ENCODE peak calls at places on chromosomes 7 and 10, in five cellular contexts. One of them, this sample, is unnamed.

GRCh38 chr7:149477494-149478443 is 16.9 kb upstream of the ZNF777 start:
- DNase-seq in IMR-90: no peak
- DNase-seq in uterus: no peak
- DNase-seq in suprapubic skin: no peak
- DNase-seq in ovary: no peak
- DNase-seq in this sample: no peak

GRCh38 chr10:80509403-80510161 is 28.1 kb upstream of the SH2D4B start:
- DNase-seq in ovary: no peak
- DNase-seq in suprapubic skin: no peak
- DNase-seq in uterus: peak; percentile 67
- DNase-seq in IMR-90: peak; percentile 81
- DNase-seq in this sample: no peak

GRCh38 chr7:141001561-141001960 is 13.2 kb downstream of the MRPS33 start:
- DNase-seq in IMR-90: no peak
- DNase-seq in suprapubic skin: no peak
- DNase-seq in ovary: no peak
- DNase-seq in uterus: no peak
- DNase-seq in this sample: no peak

GRCh38 chr10:119344381-119344780 is 137.0 kb downstream of the GRK5 start:
- DNase-seq in uterus: no peak
- DNase-seq in IMR-90: no peak
- DNase-seq in suprapubic skin: no peak
- DNase-seq in ovary: no peak
- DNase-seq in this sample: no peak

GRCh38 chr7:22894585-22894984 is 71.9 kb upstream of the TOMM7 start:
- DNase-seq in suprapubic skin: no peak
- DNase-seq in ovary: no peak
- DNase-seq in IMR-90: no peak
- DNase-seq in uterus: no peak
- DNase-seq in this sample: no peak

GRCh38 chr7:44292876-44293560 is 32.4 kb downstream of the CAMK2B start:
- DNase-seq in IMR-90: no peak
- DNase-seq in uterus: no peak
- DNase-seq in suprapubic skin: peak; percentile 69
- DNase-seq in ovary: peak; percentile 1
- DNase-seq in this sample: peak; percentile 10

GRCh38 chr10:57657164-57657765 is 610.4 kb downstream of the IPMK start:
- DNase-seq in IMR-90: peak; percentile 39
- DNase-seq in suprapubic skin: no peak
- DNase-seq in ovary: peak; percentile 34
- DNase-seq in uterus: peak; percentile 29
- DNase-seq in this sample: no peak

GRCh38 chr7:117325836-117326235 is 3.0 kb upstream of the WNT2 start:
- DNase-seq in ovary: no peak
- DNase-seq in IMR-90: peak; percentile 28
- DNase-seq in suprapubic skin: no peak
- DNase-seq in uterus: no peak
- DNase-seq in this sample: no peak

GRCh38 chr10:44196336-44196735 is 188.6 kb downstream of the CXCL12 start:
- DNase-seq in uterus: no peak
- DNase-seq in IMR-90: no peak
- DNase-seq in ovary: no peak
- DNase-seq in suprapubic skin: no peak
- DNase-seq in this sample: no peak

GRCh38 chr7:157432957-157433576 is 96.3 kb downstream of the DNAJB6 start:
- DNase-seq in ovary: peak; percentile 6
- DNase-seq in suprapubic skin: peak; percentile 74
- DNase-seq in uterus: no peak
- DNase-seq in IMR-90: peak; percentile 17
- DNase-seq in this sample: peak; percentile 20

GRCh38 chr10:120799849-120800248 is 51.3 kb upstream of the WDR11 start:
- DNase-seq in uterus: no peak
- DNase-seq in IMR-90: no peak
- DNase-seq in suprapubic skin: no peak
- DNase-seq in ovary: no peak
- DNase-seq in this sample: no peak

GRCh38 chr10:21978191-21978862 is 25.2 kb downstream of the DNAJC1 start:
- DNase-seq in uterus: no peak
- DNase-seq in suprapubic skin: no peak
- DNase-seq in ovary: no peak
- DNase-seq in IMR-90: peak; percentile 81
- DNase-seq in this sample: no peak

GRCh38 chr10:17510242-17510908 is 56.0 kb upstream of the ST8SIA6 start:
- DNase-seq in uterus: no peak
- DNase-seq in IMR-90: no peak
- DNase-seq in suprapubic skin: no peak
- DNase-seq in ovary: no peak
- DNase-seq in this sample: no peak

GRCh38 chr10:127398140-127398966 is 150.8 kb upstream of the NPS start:
- DNase-seq in suprapubic skin: no peak
- DNase-seq in ovary: no peak
- DNase-seq in uterus: no peak
- DNase-seq in IMR-90: peak; percentile 73
- DNase-seq in this sample: no peak

GRCh38 chr10:30630571-30630970 is 1.0 kb upstream of the LYZL2 start:
- DNase-seq in IMR-90: peak; percentile 85
- DNase-seq in uterus: no peak
- DNase-seq in ovary: no peak
- DNase-seq in suprapubic skin: no peak
- DNase-seq in this sample: no peak

GRCh38 chr7:137453356-137453755 is 109.8 kb upstream of the PTN start:
- DNase-seq in uterus: no peak
- DNase-seq in ovary: no peak
- DNase-seq in suprapubic skin: no peak
- DNase-seq in IMR-90: no peak
- DNase-seq in this sample: no peak

GRCh38 chr7:94529516-94529915 is 19.9 kb downstream of the CASD1 start:
- DNase-seq in ovary: no peak
- DNase-seq in IMR-90: peak; percentile 43
- DNase-seq in uterus: no peak
- DNase-seq in suprapubic skin: no peak
- DNase-seq in this sample: no peak

GRCh38 chr7:131400833-131401593 is 73.3 kb downstream of the MKLN1 start:
- DNase-seq in uterus: no peak
- DNase-seq in suprapubic skin: no peak
- DNase-seq in ovary: no peak
- DNase-seq in IMR-90: peak; percentile 23
- DNase-seq in this sample: no peak

GRCh38 chr7:73623798-73624668 is at the start of gene MLXIPL:
- DNase-seq in ovary: peak; percentile 51
- DNase-seq in IMR-90: no peak
- DNase-seq in suprapubic skin: peak; percentile 91
- DNase-seq in uterus: peak; percentile 34
- DNase-seq in this sample: peak; percentile 90

GRCh38 chr10:8063128-8063908 is 8.8 kb downstream of the GATA3 start:
- DNase-seq in ovary: no peak
- DNase-seq in IMR-90: no peak
- DNase-seq in uterus: no peak
- DNase-seq in suprapubic skin: no peak
- DNase-seq in this sample: no peak

GRCh38 chr7:22651534-22652243 is 75.3 kb upstream of the IL6 start:
- DNase-seq in uterus: no peak
- DNase-seq in ovary: no peak
- DNase-seq in IMR-90: peak; percentile 83
- DNase-seq in suprapubic skin: no peak
- DNase-seq in this sample: no peak

GRCh38 chr10:110681023-110681681 is 37.0 kb downstream of the RBM20 start:
- DNase-seq in uterus: no peak
- DNase-seq in ovary: no peak
- DNase-seq in IMR-90: peak; percentile 31
- DNase-seq in suprapubic skin: no peak
- DNase-seq in this sample: no peak

GRCh38 chr10:100183482-100183881 is 2.3 kb downstream of the ERLIN1 start:
- DNase-seq in suprapubic skin: no peak
- DNase-seq in IMR-90: peak; percentile 10
- DNase-seq in ovary: no peak
- DNase-seq in uterus: no peak
- DNase-seq in this sample: no peak

GRCh38 chr10:91344117-91344856 is 65.9 kb upstream of the HECTD2 start:
- DNase-seq in suprapubic skin: no peak
- DNase-seq in IMR-90: no peak
- DNase-seq in ovary: no peak
- DNase-seq in uterus: no peak
- DNase-seq in this sample: no peak

GRCh38 chr10:97590082-97590747 is 694 bp downstream of the C10orf62 start:
- DNase-seq in ovary: no peak
- DNase-seq in IMR-90: no peak
- DNase-seq in suprapubic skin: no peak
- DNase-seq in uterus: no peak
- DNase-seq in this sample: no peak

GRCh38 chr7:55641273-55641691 is 69.0 kb upstream of the VOPP1 start:
- DNase-seq in suprapubic skin: no peak
- DNase-seq in uterus: peak; percentile 61
- DNase-seq in ovary: peak; percentile 37
- DNase-seq in IMR-90: peak; percentile 76
- DNase-seq in this sample: peak; percentile 30

GRCh38 chr10:42952358-42952757 is 124.5 kb upstream of the RET start:
- DNase-seq in uterus: no peak
- DNase-seq in ovary: no peak
- DNase-seq in IMR-90: no peak
- DNase-seq in suprapubic skin: peak; percentile 85
- DNase-seq in this sample: no peak

GRCh38 chr10:96516337-96516736 is 2.6 kb upstream of the TLL2 start:
- DNase-seq in uterus: no peak
- DNase-seq in ovary: no peak
- DNase-seq in IMR-90: no peak
- DNase-seq in suprapubic skin: no peak
- DNase-seq in this sample: no peak
- TF ChIP-seq POLR2A in uterus: no peak
- TF ChIP-seq POLR2A in ovary: no peak
- TF ChIP-seq POLR2A in IMR-90: no peak
- TF ChIP-seq POLR2A in suprapubic skin: no peak
- TF ChIP-seq POLR2A in this sample: no peak

DNA sequence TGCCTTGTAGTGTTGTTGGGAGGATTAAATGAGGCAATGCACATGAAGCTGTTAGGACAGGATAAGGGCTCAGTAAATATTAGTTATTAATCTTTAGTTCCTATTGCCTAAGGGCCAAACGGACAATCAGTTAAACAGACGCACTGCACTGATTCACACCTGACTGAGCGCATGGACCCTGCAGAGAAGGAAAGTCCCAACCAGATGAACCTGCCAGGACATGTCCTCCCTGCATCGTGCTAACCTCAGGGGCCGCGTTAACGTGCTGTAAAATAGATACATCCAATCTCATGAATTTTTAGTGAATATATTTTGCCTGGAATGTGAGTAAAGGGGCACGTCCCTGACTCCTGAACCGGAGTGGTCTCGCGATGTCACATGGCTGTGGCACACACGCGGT is 12.4 kb downstream of the ADARB2 start:
- DNase-seq in suprapubic skin: no peak
- DNase-seq in ovary: no peak
- DNase-seq in IMR-90: no peak
- DNase-seq in uterus: no peak
- DNase-seq in this sample: no peak
- H3K27ac ChIP-seq in suprapubic skin: no peak overlapping the region
- H3K27ac ChIP-seq in ovary: no peak overlapping the region
- H3K27ac ChIP-seq in IMR-90: no peak overlapping the region
- H3K27ac ChIP-seq in uterus: no peak overlapping the region
- H3K27ac ChIP-seq in this sample: no peak overlapping the region

DNA sequence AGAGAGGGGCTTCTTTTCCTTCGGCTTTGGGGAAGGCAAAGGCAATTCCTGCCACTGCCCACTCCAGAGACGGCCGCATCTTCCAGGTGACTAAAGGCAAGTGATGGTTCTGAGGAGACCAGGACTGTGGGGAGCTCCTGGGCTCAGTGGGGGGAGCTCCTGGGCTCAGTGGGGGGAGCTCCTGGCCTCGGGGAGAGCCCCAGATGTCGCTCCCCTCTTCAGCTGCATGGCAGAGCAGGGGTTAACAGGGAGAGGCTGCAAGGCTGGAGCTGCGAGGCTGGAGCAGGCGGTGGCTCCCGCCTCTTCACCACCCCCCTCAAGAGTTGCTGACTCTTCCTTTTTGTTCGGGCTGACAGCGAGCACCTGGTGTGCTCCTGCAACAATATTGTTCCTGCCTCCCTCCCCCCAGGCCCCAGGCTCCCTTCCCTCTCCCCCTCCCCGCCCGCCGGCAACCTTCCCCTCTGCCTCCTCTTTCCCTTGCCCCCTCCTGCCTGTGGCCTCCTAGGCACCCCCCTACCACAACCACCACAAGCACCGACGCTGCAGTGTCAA is 56.3 kb upstream of the LBX1 start:
- DNase-seq in ovary: no peak
- DNase-seq in IMR-90: no peak
- DNase-seq in uterus: no peak
- DNase-seq in suprapubic skin: no peak
- DNase-seq in this sample: no peak
- H3K4me1 ChIP-seq in ovary: peaks cover 2% of the 10 kb centered on the region
- H3K4me1 ChIP-seq in IMR-90: no peaks in the 10 kb centered on the region
- H3K4me1 ChIP-seq in uterus: no peaks in the 10 kb centered on the region
- H3K4me1 ChIP-seq in suprapubic skin: peaks cover 13% of the 10 kb centered on the region
- H3K4me1 ChIP-seq in this sample: peaks cover 7% of the 10 kb centered on the region

GRCh38 chr7:134315679-134316538 is 821 bp downstream of the SLC35B4 start:
- DNase-seq in uterus: peak; percentile 14
- DNase-seq in IMR-90: peak; percentile 16
- DNase-seq in suprapubic skin: no peak
- DNase-seq in ovary: peak; percentile 15
- DNase-seq in this sample: peak; percentile 22

GRCh38 chr7:134317434-134317833 is 704 bp upstream of the SLC35B4 start:
- DNase-seq in suprapubic skin: no peak
- DNase-seq in uterus: no peak
- DNase-seq in IMR-90: no peak
- DNase-seq in ovary: no peak
- DNase-seq in this sample: no peak

GRCh38 chr7:134318443-134318842 is 1.7 kb upstream of the SLC35B4 start:
- DNase-seq in IMR-90: no peak
- DNase-seq in suprapubic skin: no peak
- DNase-seq in ovary: no peak
- DNase-seq in uterus: no peak
- DNase-seq in this sample: no peak

GRCh38 chr7:134313543-134313942 is 3.2 kb downstream of the SLC35B4 start:
- DNase-seq in ovary: no peak
- DNase-seq in suprapubic skin: no peak
- DNase-seq in IMR-90: no peak
- DNase-seq in uterus: no peak
- DNase-seq in this sample: no peak

DNA sequence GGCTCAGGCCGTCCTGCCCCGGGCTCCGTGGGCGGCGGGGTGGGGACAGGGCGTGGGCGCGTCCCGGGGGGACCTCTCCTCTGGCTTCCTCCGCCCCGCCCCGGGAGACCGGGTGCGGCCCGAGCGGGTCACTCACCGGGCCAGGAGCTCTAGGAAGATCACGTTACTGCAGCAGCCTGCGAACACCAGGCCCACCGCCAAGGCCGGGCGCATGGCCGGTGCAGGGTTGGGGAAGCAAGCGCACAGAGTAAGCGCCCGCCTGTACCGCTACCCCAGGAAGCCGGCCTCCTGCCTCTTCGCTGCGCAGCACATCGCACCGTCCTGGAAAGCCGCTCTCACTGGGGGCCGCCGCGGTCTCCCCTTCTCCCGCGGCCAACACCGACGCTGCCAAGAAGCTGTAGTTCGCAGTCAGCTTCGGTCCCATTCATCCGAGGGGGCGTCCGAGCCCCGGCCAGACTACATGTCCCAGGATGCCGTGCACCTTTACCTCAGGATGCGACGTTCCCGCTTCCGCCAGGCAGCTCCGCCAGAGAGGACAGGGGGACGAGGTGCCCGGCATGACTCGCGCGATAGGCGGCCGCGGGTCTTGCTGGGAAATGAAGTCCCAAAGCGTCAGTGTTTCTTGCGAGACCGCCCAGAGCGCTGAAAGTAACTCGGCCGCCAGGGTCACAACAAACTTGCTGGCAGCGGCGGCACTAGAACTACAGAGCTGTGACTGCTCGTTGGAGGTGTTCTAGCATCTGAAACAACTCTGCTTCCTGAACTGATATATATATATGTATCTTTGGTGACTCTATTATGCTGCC is at the start of gene SLC35B4:
- DNase-seq in suprapubic skin: peak; percentile 97
- DNase-seq in ovary: peak; percentile 94
- DNase-seq in IMR-90: peak; percentile 97
- DNase-seq in uterus: peak; percentile 95
- DNase-seq in this sample: peak; percentile 96
- TF ChIP-seq POLR2A in suprapubic skin: no peak
- TF ChIP-seq POLR2A in ovary: no peak
- TF ChIP-seq POLR2A in IMR-90: no peak
- TF ChIP-seq POLR2A in uterus: peak; percentile 17
- TF ChIP-seq POLR2A in this sample: no peak

This sample was measured in upper lobe of left lung.